ENCODE peak calls at places on chromosomes 16 and 17, in ten cellular contexts. One of them, this sample, is unnamed.

GRCh38 chr16:30644334-30644830 is 6.4 kb upstream of the PRR14 start:
- DNase-seq in SHP77: peak; percentile 33
- DNase-seq in EH: no peak
- DNase-seq in HFFc6: no peak
- DNase-seq in fibroblast of pulmonary artery: no peak
- DNase-seq in NCI-H69: peak; percentile 59
- DNase-seq in amniotic stem cell: no peak
- DNase-seq in T-helper 2 cell: no peak
- DNase-seq in activated naive CD8-positive, alpha-beta T cell treated with anti-CD3 and anti-CD28 coated beads, Interleukin-2, amount 50 U/mL, for 24 hours: no peak
- DNase-seq in chondrocyte: no peak
- DNase-seq in this sample: no peak

GRCh38 chr16:54937673-54938350 is 7.1 kb downstream of the IRX5 start:
- DNase-seq in EH: no peak
- DNase-seq in SHP77: no peak
- DNase-seq in NCI-H69: no peak
- DNase-seq in T-helper 2 cell: no peak
- DNase-seq in activated naive CD8-positive, alpha-beta T cell treated with anti-CD3 and anti-CD28 coated beads, Interleukin-2, amount 50 U/mL, for 24 hours: no peak
- DNase-seq in fibroblast of pulmonary artery: no peak
- DNase-seq in HFFc6: no peak
- DNase-seq in amniotic stem cell: no peak
- DNase-seq in chondrocyte: peak; percentile 72
- DNase-seq in this sample: no peak

GRCh38 chr16:10984509-10984908 is 40.1 kb downstream of the CLEC16A start:
- DNase-seq in amniotic stem cell: no peak
- DNase-seq in SHP77: no peak
- DNase-seq in HFFc6: peak; percentile 68
- DNase-seq in T-helper 2 cell: no peak
- DNase-seq in NCI-H69: no peak
- DNase-seq in EH: peak; percentile 70
- DNase-seq in activated naive CD8-positive, alpha-beta T cell treated with anti-CD3 and anti-CD28 coated beads, Interleukin-2, amount 50 U/mL, for 24 hours: no peak
- DNase-seq in chondrocyte: no peak
- DNase-seq in fibroblast of pulmonary artery: peak; percentile 44
- DNase-seq in this sample: no peak

GRCh38 chr17:76371656-76372628 is 12.5 kb upstream of the SPHK1 start:
- DNase-seq in SHP77: no peak
- DNase-seq in T-helper 2 cell: no peak
- DNase-seq in amniotic stem cell: peak; percentile 63
- DNase-seq in EH: peak; percentile 98
- DNase-seq in activated naive CD8-positive, alpha-beta T cell treated with anti-CD3 and anti-CD28 coated beads, Interleukin-2, amount 50 U/mL, for 24 hours: no peak
- DNase-seq in fibroblast of pulmonary artery: peak; percentile 98
- DNase-seq in chondrocyte: no peak
- DNase-seq in NCI-H69: no peak
- DNase-seq in HFFc6: peak; percentile 93
- DNase-seq in this sample: no peak

GRCh38 chr17:65514541-65514940 is 46.9 kb downstream of the AXIN2 start:
- DNase-seq in HFFc6: peak; percentile 28
- DNase-seq in chondrocyte: no peak
- DNase-seq in T-helper 2 cell: no peak
- DNase-seq in fibroblast of pulmonary artery: peak; percentile 11
- DNase-seq in EH: peak; percentile 70
- DNase-seq in NCI-H69: no peak
- DNase-seq in activated naive CD8-positive, alpha-beta T cell treated with anti-CD3 and anti-CD28 coated beads, Interleukin-2, amount 50 U/mL, for 24 hours: no peak
- DNase-seq in SHP77: no peak
- DNase-seq in amniotic stem cell: no peak
- DNase-seq in this sample: no peak

GRCh38 chr17:41751288-41751687 is 16.8 kb upstream of the HAP1 start:
- DNase-seq in HFFc6: no peak
- DNase-seq in NCI-H69: no peak
- DNase-seq in T-helper 2 cell: no peak
- DNase-seq in activated naive CD8-positive, alpha-beta T cell treated with anti-CD3 and anti-CD28 coated beads, Interleukin-2, amount 50 U/mL, for 24 hours: no peak
- DNase-seq in fibroblast of pulmonary artery: no peak
- DNase-seq in EH: no peak
- DNase-seq in amniotic stem cell: no peak
- DNase-seq in SHP77: no peak
- DNase-seq in chondrocyte: no peak
- DNase-seq in this sample: no peak

GRCh38 chr16:13770436-13770835 is 149.5 kb upstream of the ERCC4 start:
- DNase-seq in fibroblast of pulmonary artery: no peak
- DNase-seq in HFFc6: no peak
- DNase-seq in amniotic stem cell: no peak
- DNase-seq in chondrocyte: no peak
- DNase-seq in activated naive CD8-positive, alpha-beta T cell treated with anti-CD3 and anti-CD28 coated beads, Interleukin-2, amount 50 U/mL, for 24 hours: no peak
- DNase-seq in SHP77: no peak
- DNase-seq in NCI-H69: no peak
- DNase-seq in EH: no peak
- DNase-seq in T-helper 2 cell: no peak
- DNase-seq in this sample: no peak

GRCh38 chr16:53094013-53094630 is 39.3 kb downstream of the CHD9 start:
- DNase-seq in fibroblast of pulmonary artery: no peak
- DNase-seq in EH: peak; percentile 18
- DNase-seq in amniotic stem cell: no peak
- DNase-seq in HFFc6: no peak
- DNase-seq in NCI-H69: peak; percentile 95
- DNase-seq in activated naive CD8-positive, alpha-beta T cell treated with anti-CD3 and anti-CD28 coated beads, Interleukin-2, amount 50 U/mL, for 24 hours: no peak
- DNase-seq in T-helper 2 cell: no peak
- DNase-seq in SHP77: peak; percentile 76
- DNase-seq in chondrocyte: peak; percentile 87
- DNase-seq in this sample: no peak

GRCh38 chr16:28166394-28167208 is 45.2 kb downstream of the XPO6 start:
- DNase-seq in fibroblast of pulmonary artery: no peak
- DNase-seq in NCI-H69: no peak
- DNase-seq in T-helper 2 cell: no peak
- DNase-seq in amniotic stem cell: no peak
- DNase-seq in EH: peak; percentile 24
- DNase-seq in SHP77: no peak
- DNase-seq in chondrocyte: no peak
- DNase-seq in HFFc6: peak; percentile 31
- DNase-seq in activated naive CD8-positive, alpha-beta T cell treated with anti-CD3 and anti-CD28 coated beads, Interleukin-2, amount 50 U/mL, for 24 hours: no peak
- DNase-seq in this sample: no peak

GRCh38 chr17:81976332-81977210 is 858 bp upstream of the ASPSCR1 start:
- DNase-seq in NCI-H69: peak; percentile 72
- DNase-seq in T-helper 2 cell: no peak
- DNase-seq in EH: no peak
- DNase-seq in amniotic stem cell: no peak
- DNase-seq in fibroblast of pulmonary artery: no peak
- DNase-seq in activated naive CD8-positive, alpha-beta T cell treated with anti-CD3 and anti-CD28 coated beads, Interleukin-2, amount 50 U/mL, for 24 hours: peak; percentile 59
- DNase-seq in SHP77: peak; percentile 91
- DNase-seq in HFFc6: no peak
- DNase-seq in chondrocyte: peak; percentile 88
- DNase-seq in this sample: peak; percentile 72

GRCh38 chr16:48611329-48612137 is 1.6 kb upstream of the N4BP1 start:
- DNase-seq in HFFc6: no peak
- DNase-seq in EH: no peak
- DNase-seq in activated naive CD8-positive, alpha-beta T cell treated with anti-CD3 and anti-CD28 coated beads, Interleukin-2, amount 50 U/mL, for 24 hours: peak; percentile 77
- DNase-seq in amniotic stem cell: no peak
- DNase-seq in SHP77: peak; percentile 14
- DNase-seq in T-helper 2 cell: peak; percentile 46
- DNase-seq in NCI-H69: peak; percentile 81
- DNase-seq in chondrocyte: peak; percentile 30
- DNase-seq in fibroblast of pulmonary artery: no peak
- DNase-seq in this sample: no peak

GRCh38 chr16:79887541-79888540 is 287.3 kb upstream of the MAF start:
- DNase-seq in amniotic stem cell: no peak
- DNase-seq in fibroblast of pulmonary artery: no peak
- DNase-seq in chondrocyte: no peak
- DNase-seq in T-helper 2 cell: no peak
- DNase-seq in activated naive CD8-positive, alpha-beta T cell treated with anti-CD3 and anti-CD28 coated beads, Interleukin-2, amount 50 U/mL, for 24 hours: no peak
- DNase-seq in NCI-H69: peak; percentile 7
- DNase-seq in SHP77: no peak
- DNase-seq in EH: no peak
- DNase-seq in HFFc6: no peak
- DNase-seq in this sample: no peak

GRCh38 chr16:70789231-70789926 is 11.6 kb downstream of the VAC14 start:
- DNase-seq in HFFc6: peak; percentile 29
- DNase-seq in T-helper 2 cell: no peak
- DNase-seq in fibroblast of pulmonary artery: peak; percentile 57
- DNase-seq in NCI-H69: no peak
- DNase-seq in activated naive CD8-positive, alpha-beta T cell treated with anti-CD3 and anti-CD28 coated beads, Interleukin-2, amount 50 U/mL, for 24 hours: no peak
- DNase-seq in chondrocyte: no peak
- DNase-seq in EH: peak; percentile 62
- DNase-seq in SHP77: no peak
- DNase-seq in amniotic stem cell: no peak
- DNase-seq in this sample: no peak

GRCh38 chr17:19380551-19381284 is 2.4 kb downstream of the MAPK7 start:
- DNase-seq in fibroblast of pulmonary artery: no peak
- DNase-seq in T-helper 2 cell: no peak
- DNase-seq in amniotic stem cell: no peak
- DNase-seq in activated naive CD8-positive, alpha-beta T cell treated with anti-CD3 and anti-CD28 coated beads, Interleukin-2, amount 50 U/mL, for 24 hours: no peak
- DNase-seq in HFFc6: no peak
- DNase-seq in SHP77: no peak
- DNase-seq in chondrocyte: peak; percentile 88
- DNase-seq in NCI-H69: no peak
- DNase-seq in EH: no peak
- DNase-seq in this sample: no peak

GRCh38 chr16:29743827-29744531 is 1.8 kb downstream of the C16orf54 start:
- DNase-seq in activated naive CD8-positive, alpha-beta T cell treated with anti-CD3 and anti-CD28 coated beads, Interleukin-2, amount 50 U/mL, for 24 hours: peak; percentile 35
- DNase-seq in T-helper 2 cell: no peak
- DNase-seq in fibroblast of pulmonary artery: no peak
- DNase-seq in SHP77: no peak
- DNase-seq in HFFc6: no peak
- DNase-seq in chondrocyte: no peak
- DNase-seq in EH: no peak
- DNase-seq in NCI-H69: no peak
- DNase-seq in amniotic stem cell: no peak
- DNase-seq in this sample: no peak

GRCh38 chr16:72927199-72928088 is 120.5 kb downstream of the ZFHX3 start:
- DNase-seq in HFFc6: peak; percentile 80
- DNase-seq in activated naive CD8-positive, alpha-beta T cell treated with anti-CD3 and anti-CD28 coated beads, Interleukin-2, amount 50 U/mL, for 24 hours: no peak
- DNase-seq in fibroblast of pulmonary artery: peak; percentile 58
- DNase-seq in SHP77: peak; percentile 94
- DNase-seq in amniotic stem cell: no peak
- DNase-seq in EH: peak; percentile 86
- DNase-seq in chondrocyte: no peak
- DNase-seq in NCI-H69: peak; percentile 89
- DNase-seq in T-helper 2 cell: no peak
- DNase-seq in this sample: no peak

GRCh38 chr17:79832211-79833109 is 6.8 kb downstream of the CBX4 start:
- DNase-seq in activated naive CD8-positive, alpha-beta T cell treated with anti-CD3 and anti-CD28 coated beads, Interleukin-2, amount 50 U/mL, for 24 hours: no peak
- DNase-seq in fibroblast of pulmonary artery: no peak
- DNase-seq in T-helper 2 cell: no peak
- DNase-seq in amniotic stem cell: no peak
- DNase-seq in EH: no peak
- DNase-seq in HFFc6: no peak
- DNase-seq in chondrocyte: no peak
- DNase-seq in SHP77: peak; percentile 42
- DNase-seq in NCI-H69: no peak
- DNase-seq in this sample: peak; percentile 27

GRCh38 chr17:82461827-82462524 is 3.4 kb downstream of the NARF start:
- DNase-seq in HFFc6: no peak
- DNase-seq in EH: no peak
- DNase-seq in NCI-H69: no peak
- DNase-seq in amniotic stem cell: no peak
- DNase-seq in SHP77: no peak
- DNase-seq in fibroblast of pulmonary artery: no peak
- DNase-seq in chondrocyte: no peak
- DNase-seq in activated naive CD8-positive, alpha-beta T cell treated with anti-CD3 and anti-CD28 coated beads, Interleukin-2, amount 50 U/mL, for 24 hours: no peak
- DNase-seq in T-helper 2 cell: no peak
- DNase-seq in this sample: peak; percentile 75

GRCh38 chr17:77316191-77316641 is 175.4 kb downstream of the SEC14L1 start:
- DNase-seq in fibroblast of pulmonary artery: peak; percentile 72
- DNase-seq in chondrocyte: peak; percentile 92
- DNase-seq in HFFc6: no peak
- DNase-seq in activated naive CD8-positive, alpha-beta T cell treated with anti-CD3 and anti-CD28 coated beads, Interleukin-2, amount 50 U/mL, for 24 hours: no peak
- DNase-seq in EH: peak; percentile 53
- DNase-seq in T-helper 2 cell: no peak
- DNase-seq in SHP77: no peak
- DNase-seq in NCI-H69: no peak
- DNase-seq in amniotic stem cell: peak; percentile 35
- DNase-seq in this sample: no peak

GRCh38 chr16:2497116-2497630 is 16.6 kb upstream of the ATP6V0C start:
- DNase-seq in NCI-H69: no peak
- DNase-seq in activated naive CD8-positive, alpha-beta T cell treated with anti-CD3 and anti-CD28 coated beads, Interleukin-2, amount 50 U/mL, for 24 hours: no peak
- DNase-seq in T-helper 2 cell: no peak
- DNase-seq in HFFc6: no peak
- DNase-seq in amniotic stem cell: no peak
- DNase-seq in chondrocyte: no peak
- DNase-seq in EH: no peak
- DNase-seq in fibroblast of pulmonary artery: peak; percentile 16
- DNase-seq in SHP77: no peak
- DNase-seq in this sample: no peak

GRCh38 chr17:61440697-61441096 is 11.5 kb upstream of the TBX4 start:
- DNase-seq in SHP77: no peak
- DNase-seq in T-helper 2 cell: no peak
- DNase-seq in fibroblast of pulmonary artery: no peak
- DNase-seq in amniotic stem cell: no peak
- DNase-seq in HFFc6: no peak
- DNase-seq in chondrocyte: no peak
- DNase-seq in NCI-H69: no peak
- DNase-seq in EH: no peak
- DNase-seq in activated naive CD8-positive, alpha-beta T cell treated with anti-CD3 and anti-CD28 coated beads, Interleukin-2, amount 50 U/mL, for 24 hours: no peak
- DNase-seq in this sample: no peak

GRCh38 chr17:63973930-63974593 is 1.3 kb upstream of the SCN4A start:
- DNase-seq in EH: peak; percentile 46
- DNase-seq in HFFc6: peak; percentile 11
- DNase-seq in chondrocyte: no peak
- DNase-seq in fibroblast of pulmonary artery: no peak
- DNase-seq in NCI-H69: peak; percentile 40
- DNase-seq in T-helper 2 cell: no peak
- DNase-seq in SHP77: peak; percentile 10
- DNase-seq in amniotic stem cell: no peak
- DNase-seq in activated naive CD8-positive, alpha-beta T cell treated with anti-CD3 and anti-CD28 coated beads, Interleukin-2, amount 50 U/mL, for 24 hours: no peak
- DNase-seq in this sample: no peak

GRCh38 chr17:38706625-38707298 is 1.7 kb downstream of the MLLT6 start:
- DNase-seq in activated naive CD8-positive, alpha-beta T cell treated with anti-CD3 and anti-CD28 coated beads, Interleukin-2, amount 50 U/mL, for 24 hours: peak; percentile 50
- DNase-seq in HFFc6: no peak
- DNase-seq in T-helper 2 cell: no peak
- DNase-seq in amniotic stem cell: no peak
- DNase-seq in chondrocyte: no peak
- DNase-seq in NCI-H69: peak; percentile 46
- DNase-seq in SHP77: no peak
- DNase-seq in EH: peak; percentile 34
- DNase-seq in fibroblast of pulmonary artery: no peak
- DNase-seq in this sample: no peak

GRCh38 chr17:1865252-1866037 is 35.6 kb downstream of the RPA1 start:
- DNase-seq in NCI-H69: peak; percentile 21
- DNase-seq in HFFc6: peak; percentile 19
- DNase-seq in fibroblast of pulmonary artery: peak; percentile 59
- DNase-seq in activated naive CD8-positive, alpha-beta T cell treated with anti-CD3 and anti-CD28 coated beads, Interleukin-2, amount 50 U/mL, for 24 hours: peak; percentile 44
- DNase-seq in chondrocyte: no peak
- DNase-seq in SHP77: peak; percentile 16
- DNase-seq in T-helper 2 cell: no peak
- DNase-seq in amniotic stem cell: no peak
- DNase-seq in EH: peak; percentile 49
- DNase-seq in this sample: peak; percentile 71

GRCh38 chr17:38783227-38783626 is 16.1 kb downstream of the PIP4K2B start:
- DNase-seq in T-helper 2 cell: no peak
- DNase-seq in HFFc6: no peak
- DNase-seq in NCI-H69: no peak
- DNase-seq in SHP77: no peak
- DNase-seq in amniotic stem cell: no peak
- DNase-seq in chondrocyte: no peak
- DNase-seq in EH: no peak
- DNase-seq in fibroblast of pulmonary artery: no peak
- DNase-seq in activated naive CD8-positive, alpha-beta T cell treated with anti-CD3 and anti-CD28 coated beads, Interleukin-2, amount 50 U/mL, for 24 hours: no peak
- DNase-seq in this sample: no peak

GRCh38 chr16:77327717-77328116 is 107.1 kb downstream of the ADAMTS18 start:
- DNase-seq in T-helper 2 cell: no peak
- DNase-seq in fibroblast of pulmonary artery: no peak
- DNase-seq in NCI-H69: no peak
- DNase-seq in EH: no peak
- DNase-seq in amniotic stem cell: no peak
- DNase-seq in HFFc6: no peak
- DNase-seq in SHP77: no peak
- DNase-seq in activated naive CD8-positive, alpha-beta T cell treated with anti-CD3 and anti-CD28 coated beads, Interleukin-2, amount 50 U/mL, for 24 hours: no peak
- DNase-seq in chondrocyte: no peak
- DNase-seq in this sample: no peak

GRCh38 chr16:30602595-30603277 is 7.5 kb downstream of the ZNF689 start:
- DNase-seq in activated naive CD8-positive, alpha-beta T cell treated with anti-CD3 and anti-CD28 coated beads, Interleukin-2, amount 50 U/mL, for 24 hours: no peak
- DNase-seq in fibroblast of pulmonary artery: peak; percentile 16
- DNase-seq in NCI-H69: no peak
- DNase-seq in T-helper 2 cell: no peak
- DNase-seq in HFFc6: no peak
- DNase-seq in amniotic stem cell: no peak
- DNase-seq in SHP77: no peak
- DNase-seq in chondrocyte: peak; percentile 11
- DNase-seq in EH: no peak
- DNase-seq in this sample: no peak

GRCh38 chr16:75114946-75115825 is 1.4 kb downstream of the LDHD start:
- DNase-seq in NCI-H69: no peak
- DNase-seq in fibroblast of pulmonary artery: no peak
- DNase-seq in SHP77: no peak
- DNase-seq in activated naive CD8-positive, alpha-beta T cell treated with anti-CD3 and anti-CD28 coated beads, Interleukin-2, amount 50 U/mL, for 24 hours: no peak
- DNase-seq in HFFc6: no peak
- DNase-seq in amniotic stem cell: no peak
- DNase-seq in chondrocyte: no peak
- DNase-seq in T-helper 2 cell: no peak
- DNase-seq in EH: no peak
- DNase-seq in this sample: no peak